ENCODE peak calls at places on chromosome 12, in four cellular contexts. T is effector CD8-positive, alpha-beta T cell; H is activated CD4-positive, alpha-beta T cell treated with anti-CD3 and anti-CD28 coated beads, Interleukin-2, amount 50 U/mL, for 24 hours; Y is anterior cingulate cortex. Q is an unnamed sample.

GRCh38 chr12:78586790-78587189 is 277.8 kb upstream of the SYT1 start:
- DNase-seq in H (no peak), Y (no peak), T (no peak), Q (no peak)

GRCh38 chr12:116697305-116698130 is 40.4 kb downstream of the SPRING1 start:
- DNase-seq in T (no peak), H (no peak), Y (no peak), Q (no peak)

GRCh38 chr12:72288436-72288835 is 16.3 kb downstream of the TRHDE start:
- DNase-seq in Y (no peak), H (no peak), T (no peak), Q (no peak)

GRCh38 chr12:13074396-13075113 is 28.9 kb downstream of the GSG1 start:
- DNase-seq in Y (no peak), H (no peak), T (no peak), Q (no peak)

GRCh38 chr12:14934511-14934910 is 3.8 kb downstream of the ERP27 start:
- DNase-seq in H (no peak), T (no peak), Y (no peak), Q (no peak)

GRCh38 chr12:57722716-57723629 is 15.6 kb downstream of the AGAP2 start:
- DNase-seq in H (no peak), Y (no peak), T (no peak), Q (no peak)

GRCh38 chr12:116508145-116509121 is 50.7 kb upstream of the MAP1LC3B2 start:
- DNase-seq in T (no peak), H (no peak), Y (no peak), Q (no peak)

GRCh38 chr12:16807731-16808130 is 201.8 kb upstream of the LMO3 start:
- DNase-seq in Y (no peak), T (no peak), H (no peak), Q (no peak)

GRCh38 chr12:44000309-44000952 is 164.6 kb downstream of the TMEM117 start:
- DNase-seq in Y (no peak), H (no peak), T (no peak), Q (no peak)

GRCh38 chr12:113422030-113422900 is at the start of gene SDSL:
- DNase-seq in T (no peak), Y (peak; percentile 34), H (no peak), Q (peak; percentile 54)